ENCODE peak calls at places on chromosome 10, in four cellular contexts. P, F, M and K are unnamed samples.

GRCh38 chr10:86647773-86648705 is 6.3 kb upstream of the OPN4 start:
- DNase-seq in P (no peak), M (no peak), F (peak; percentile 42), K (no peak)

GRCh38 chr10:3151889-3152565 is 20.6 kb downstream of the PITRM1 start:
- DNase-seq in P (no peak), F (no peak), M (no peak), K (no peak)

GRCh38 chr10:60952067-60952845 is 8.3 kb upstream of the RHOBTB1 start:
- DNase-seq in P (no peak), M (no peak), F (no peak), K (no peak)

GRCh38 chr10:99924451-99924850 is 85.3 kb downstream of the DNMBP start:
- DNase-seq in M (no peak), P (no peak), F (no peak), K (no peak)

GRCh38 chr10:122495406-122496340 is 34.3 kb downstream of the HTRA1 start:
- DNase-seq in P (no peak), F (no peak), M (peak; percentile 21), K (no peak)

GRCh38 chr10:32795598-32796183 is 162.3 kb downstream of the ITGB1 start:
- DNase-seq in F (peak; percentile 32), P (peak; percentile 13), M (peak; percentile 16), K (peak; percentile 28)

GRCh38 chr10:63155388-63156028 is 22.4 kb downstream of the NRBF2 start:
- DNase-seq in M (no peak), P (no peak), F (no peak), K (no peak)

GRCh38 chr10:100194711-100195110 is 8.9 kb upstream of the ERLIN1 start:
- DNase-seq in M (no peak), F (no peak), P (no peak), K (no peak)

GRCh38 chr10:58360412-58361004 is 24.7 kb upstream of the TFAM start:
- DNase-seq in F (no peak), M (no peak), P (no peak), K (no peak)

GRCh38 chr10:43689955-43690771 is 41.5 kb upstream of the ZNF32 start:
- DNase-seq in M (peak; percentile 29), P (peak; percentile 27), F (peak; percentile 96), K (no peak)

GRCh38 chr10:3415878-3416605 is 243.5 kb upstream of the PITRM1 start:
- DNase-seq in P (no peak), F (no peak), M (no peak), K (no peak)

GRCh38 chr10:74153123-74153522 is 2.1 kb downstream of the ADK start:
- DNase-seq in P (peak; percentile 58), M (peak; percentile 34), F (peak; percentile 24), K (no peak)

GRCh38 chr10:112246-112645 is 23.0 kb upstream of the ZMYND11 start:
- DNase-seq in P (no peak), F (no peak), M (no peak), K (no peak)

GRCh38 chr10:114030140-114030539 is 13.5 kb upstream of the ADRB1 start:
- DNase-seq in M (peak; percentile 12), P (no peak), F (no peak), K (no peak)

GRCh38 chr10:63157845-63158624 is 24.9 kb downstream of the NRBF2 start:
- DNase-seq in P (peak; percentile 84), M (peak; percentile 85), F (peak; percentile 54), K (peak; percentile 74)

GRCh38 chr10:91652364-91652763 is 19.5 kb upstream of the PPP1R3C start:
- DNase-seq in M (peak; percentile 86), F (no peak), P (peak; percentile 65), K (no peak)

GRCh38 chr10:63738410-63738809 is 217.2 kb downstream of the REEP3 start:
- DNase-seq in M (peak; percentile 27), P (peak; percentile 91), F (no peak), K (no peak)

GRCh38 chr10:86197166-86197790 is 169.3 kb downstream of the GRID1 start:
- DNase-seq in M (no peak), F (no peak), P (no peak), K (no peak)

GRCh38 chr10:110860576-110861241 is 11.0 kb upstream of the PDCD4 start:
- DNase-seq in P (peak; percentile 34), M (no peak), F (no peak), K (no peak)

GRCh38 chr10:15293862-15294835 is 76.9 kb downstream of the FAM171A1 start:
- DNase-seq in M (no peak), P (no peak), F (no peak), K (no peak)

GRCh38 chr10:59633063-59633462 is 76.6 kb downstream of the SLC16A9 start:
- DNase-seq in M (no peak), P (no peak), F (no peak), K (no peak)

GRCh38 chr10:72702868-72703581 is 11.1 kb downstream of the MCU start:
- DNase-seq in P (no peak), F (no peak), M (no peak), K (no peak)

GRCh38 chr10:34097682-34098081 is 717.4 kb downstream of the PARD3 start:
- DNase-seq in P (no peak), F (no peak), M (no peak), K (no peak)

GRCh38 chr10:57806675-57807074 is 461.0 kb downstream of the IPMK start:
- DNase-seq in F (no peak), M (no peak), P (no peak), K (no peak)

GRCh38 chr10:77821036-77821435 is 105.5 kb downstream of the DLG5 start:
- DNase-seq in M (no peak), P (no peak), F (no peak), K (no peak)

GRCh38 chr10:92690211-92691041 is 671 bp downstream of the HHEX start:
- DNase-seq in M (peak; percentile 21), P (no peak), F (peak; percentile 59), K (no peak)

GRCh38 chr10:48406204-48406603 is 99.7 kb downstream of the MAPK8 start:
- DNase-seq in F (no peak), M (peak; percentile 24), P (no peak), K (peak; percentile 15)

DNA sequence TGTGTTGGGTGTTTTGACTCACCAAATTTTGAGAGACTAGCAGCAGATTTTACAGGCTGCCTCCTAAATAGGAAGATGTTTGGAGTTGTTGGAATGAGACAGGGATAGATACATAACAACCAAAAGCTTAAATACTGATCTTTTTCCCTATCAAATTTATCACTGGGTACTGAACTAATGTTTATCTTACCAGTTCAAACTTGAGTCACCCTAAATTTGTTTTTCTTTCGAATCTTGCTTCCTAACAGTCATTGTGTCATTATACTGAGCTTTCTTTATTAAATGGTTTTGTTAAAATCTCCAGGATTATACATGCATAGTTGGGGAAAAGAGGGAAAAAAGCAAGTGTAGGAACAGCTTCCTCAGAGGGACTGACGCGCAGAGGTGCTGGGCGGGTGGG is 105.9 kb upstream of the GATA3 start:
- DNase-seq in P (no peak), F (no peak), M (no peak), K (no peak)
- TF ChIP-seq SIN3A in P (no peak), F (no peak), M (no peak), K (no peak)

GRCh38 chr10:133212853-133213494 is 17.0 kb upstream of the UTF1 start:
- DNase-seq in M (no peak), F (no peak), P (no peak), K (no peak)
- H3K9me3 ChIP-seq in M (no peaks in the 10 kb centered on the region), F (no peaks in the 10 kb centered on the region), P (no peaks in the 10 kb centered on the region), K (no peaks in the 10 kb centered on the region)

GRCh38 chr10:132544744-132545658 is 7.4 kb downstream of the INPP5A start:
- DNase-seq in F (no peak), P (no peak), M (no peak), K (no peak)

GRCh38 chr10:132548106-132548823 is 10.7 kb downstream of the INPP5A start:
- DNase-seq in F (no peak), M (no peak), P (no peak), K (no peak)

GRCh38 chr10:132547421-132547861 is 9.9 kb downstream of the INPP5A start:
- DNase-seq in F (no peak), P (no peak), M (no peak), K (no peak)

GRCh38 chr10:132545659-132546367 is 8.2 kb downstream of the INPP5A start:
- DNase-seq in M (no peak), F (no peak), P (no peak), K (no peak)

GRCh38 chr10:132546567-132547420 is 9.2 kb downstream of the INPP5A start:
- DNase-seq in F (no peak), M (no peak), P (no peak), K (no peak)
- TF ChIP-seq POLR2AphosphoS5 in F (no peak), M (no peak), P (no peak), K (no peak)

DNA sequence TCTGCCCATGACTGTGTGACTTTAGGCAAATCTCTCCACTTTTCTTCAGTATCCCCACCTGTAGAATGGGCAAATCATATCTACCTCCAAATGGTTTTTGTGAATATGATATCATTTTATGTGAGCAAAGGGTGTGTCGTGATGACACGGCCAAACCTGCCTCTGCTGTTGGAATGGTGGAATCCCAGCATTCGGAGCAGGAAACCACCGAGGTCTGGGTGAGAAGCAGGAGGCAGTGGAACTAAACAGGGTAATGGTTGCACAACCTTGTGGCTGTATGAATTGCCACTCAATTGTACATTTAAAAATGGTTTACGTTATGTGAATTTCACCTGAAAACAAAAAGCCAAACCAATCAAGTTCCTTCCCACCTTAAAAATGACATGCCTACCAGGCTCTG is 131.4 kb upstream of the ZMIZ1 start:
- DNase-seq in P (no peak), F (no peak), M (no peak), K (no peak)
- TF ChIP-seq SIN3A in P (no peak), F (no peak), M (no peak), K (no peak)

GRCh38 chr10:37654466-37654865 is 202.9 kb downstream of the ZNF248 start:
- DNase-seq in P (no peak), M (no peak), F (no peak), K (no peak)
- H3K9me3 ChIP-seq in P (no peaks in the 10 kb centered on the region), M (peaks cover 6% of the 10 kb centered on the region), F (no peaks in the 10 kb centered on the region), K (no peaks in the 10 kb centered on the region)

GRCh38 chr10:50332108-50332846 is 81.0 kb upstream of the ASAH2 start:
- DNase-seq in P (no peak), M (no peak), F (no peak), K (no peak)
- TF ChIP-seq POLR2AphosphoS5 in P (no peak), M (no peak), F (no peak), K (no peak)